ENCODE peak calls at places on chromosomes 6 and 20, in nine cellular contexts. U, N, J, Y, Z, R, O, P and B are unnamed samples.
A peak's percentile ranks its signal among the peaks of the same experiment; 100 is the strongest.

GRCh38 chr6:167291623-167292300 is 647 bp downstream of the UNC93A start:
- DNase-seq in Y (no peak), U (no peak), P (no peak), Z (no peak), R (no peak), J (no peak), N (no peak), O (no peak), B (no peak)

GRCh38 chr6:8065519-8065911 is 1.3 kb upstream of the BLOC1S5 start:
- DNase-seq in N (no peak), Y (no peak), O (peak; percentile 51), Z (no peak), U (no peak), J (no peak), P (no peak), R (no peak), B (no peak)

GRCh38 chr20:47319517-47320252 is 36.8 kb downstream of the ZMYND8 start:
- DNase-seq in Y (no peak), N (no peak), R (peak; percentile 80), O (no peak), U (peak; percentile 76), J (no peak), P (peak; percentile 78), Z (no peak), B (no peak)

GRCh38 chr6:84033523-84034451 is at the start of gene MRAP2:
- DNase-seq in O (peak; percentile 36), N (no peak), P (no peak), Z (no peak), R (no peak), J (no peak), Y (peak; percentile 49), U (peak; percentile 72), B (no peak)

GRCh38 chr6:39642300-39642699 is 82.9 kb downstream of the KIF6 start:
- DNase-seq in R (no peak), U (peak; percentile 27), O (no peak), Z (no peak), P (no peak), J (no peak), Y (no peak), N (no peak), B (no peak)

GRCh38 chr6:111096246-111096645 is 8.9 kb downstream of the SLC16A10 start:
- DNase-seq in Z (no peak), Y (peak; percentile 57), J (peak; percentile 37), O (peak; percentile 47), U (peak; percentile 46), N (no peak), R (peak; percentile 96), P (no peak), B (peak; percentile 64)

GRCh38 chr6:81981812-81982211 is 229.3 kb upstream of the TENT5A start:
- DNase-seq in N (no peak), Z (peak; percentile 37), J (no peak), U (no peak), P (no peak), R (peak; percentile 85), Y (no peak), O (no peak), B (no peak)

GRCh38 chr6:43943099-43943766 is 173.2 kb downstream of the VEGFA start:
- DNase-seq in J (no peak), Y (no peak), P (no peak), U (no peak), N (no peak), R (no peak), O (no peak), Z (no peak), B (no peak)

GRCh38 chr20:32626859-32627636 is 41.9 kb upstream of the NOL4L start:
- DNase-seq in P (peak; percentile 72), J (no peak), N (peak; percentile 71), U (no peak), O (peak; percentile 9), Z (no peak), Y (peak; percentile 79), R (no peak), B (no peak)

GRCh38 chr6:53646606-53647005 is 18.9 kb downstream of the KLHL31 start:
- DNase-seq in N (no peak), Y (no peak), R (no peak), Z (no peak), P (no peak), O (no peak), U (no peak), J (no peak), B (no peak)

GRCh38 chr20:17617212-17617867 is 47.5 kb downstream of the DSTN start:
- DNase-seq in N (peak; percentile 23), P (peak; percentile 58), O (peak; percentile 65), Z (no peak), R (no peak), J (peak; percentile 33), U (peak; percentile 86), Y (peak; percentile 80), B (no peak)

GRCh38 chr6:108565091-108565766 is 4.5 kb downstream of the FOXO3 start:
- DNase-seq in R (peak; percentile 66), Y (no peak), P (no peak), U (no peak), N (peak; percentile 23), Z (no peak), J (no peak), O (peak; percentile 12), B (no peak)

GRCh38 chr6:119267506-119267905 is 82.1 kb downstream of the MAN1A1 start:
- DNase-seq in O (no peak), Z (no peak), J (no peak), R (no peak), Y (no peak), U (no peak), P (no peak), N (no peak), B (no peak)

GRCh38 chr6:1494671-1495070 is 105.3 kb downstream of the FOXF2 start:
- DNase-seq in R (no peak), P (no peak), Y (peak; percentile 61), N (no peak), O (no peak), J (no peak), Z (no peak), U (no peak), B (no peak)

GRCh38 chr20:62012631-62013030 is 53.0 kb downstream of the TAF4 start:
- DNase-seq in N (no peak), R (no peak), Z (no peak), P (no peak), O (no peak), Y (no peak), J (no peak), U (no peak), B (no peak)